ENCODE peak calls at places on chromosomes 2 and 18, in ten cellular contexts. K is H1, P is stomach, J is ovary, D is K562, L is A549, G is SK-N-SH, C is HepG2, W is upper lobe of left lung, V is suprapubic skin. Z is an unnamed sample.

GRCh38 chr2:62187246-62187645 is 8.7 kb upstream of the B3GNT2 start:
- DNase-seq in G (no peak), C (no peak), D (no peak), J (no peak), W (no peak), P (no peak), V (no peak), L (no peak), K (no peak), Z (no peak)

GRCh38 chr18:25351773-25352628 is at the start of gene ZNF521:
- DNase-seq in L (peak), J (peak), K (peak), G (peak), D (peak), W (peak), C (peak), P (peak), V (peak), Z (peak)

GRCh38 chr2:47236503-47237215 is 81.6 kb upstream of the STPG4 start:
- DNase-seq in G (no peak), L (no peak), W (no peak), K (no peak), P (no peak), V (no peak), C (no peak), D (no peak), J (no peak), Z (no peak)

GRCh38 chr18:65754121-65754520 is 3.3 kb downstream of the CDH7 start:
- DNase-seq in L (no peak), W (no peak), G (no peak), P (no peak), K (no peak), C (no peak), J (no peak), D (no peak), V (no peak), Z (no peak)

GRCh38 chr18:80252136-80252535 is 4.8 kb upstream of the PARD6G start:
- DNase-seq in K (no peak), J (no peak), L (no peak), V (no peak), P (no peak), W (no peak), D (no peak), C (no peak), G (no peak), Z (no peak)

GRCh38 chr18:57959278-57959677 is 84.7 kb upstream of the NEDD4L start:
- DNase-seq in K (no peak), L (peak), P (peak), D (peak), V (no peak), G (peak), J (no peak), C (peak), W (peak), Z (peak)

GRCh38 chr18:24115628-24116027 is 23.2 kb upstream of the CABYR start:
- DNase-seq in W (no peak), G (no peak), J (no peak), P (no peak), L (no peak), V (no peak), D (no peak), C (no peak), K (no peak), Z (no peak)

GRCh38 chr2:7649461-7650228 is 732.4 kb downstream of the RNF144A start:
- DNase-seq in L (no peak), C (no peak), G (no peak), P (no peak), J (no peak), K (no peak), D (no peak), W (no peak), V (no peak), Z (no peak)

GRCh38 chr2:240437861-240438809 is 2.7 kb downstream of the GPC1 start:
- DNase-seq in V (no peak), L (peak), D (peak), C (peak), G (peak), P (peak), J (peak), K (peak), W (peak), Z (peak)

GRCh38 chr2:206379321-206379720 is 64.0 kb upstream of the ADAM23 start:
- DNase-seq in K (no peak), P (no peak), J (no peak), C (no peak), D (no peak), G (no peak), V (no peak), L (no peak), W (no peak), Z (no peak)

GRCh38 chr2:54504866-54505265 is 48.7 kb downstream of the SPTBN1 start:
- DNase-seq in L (no peak), J (no peak), V (no peak), G (no peak), W (no peak), K (no peak), P (no peak), D (no peak), C (no peak), Z (no peak)

GRCh38 chr2:42794271-42795046 is 2.1 kb upstream of the HAAO start:
- DNase-seq in C (peak), V (no peak), D (peak), G (peak), J (peak), K (no peak), L (peak), W (no peak), P (no peak), Z (peak)

GRCh38 chr2:113211226-113212105 is 37.7 kb downstream of the PSD4 start:
- DNase-seq in W (no peak), P (no peak), K (no peak), G (no peak), L (peak), D (no peak), V (no peak), C (peak), J (no peak), Z (no peak)

GRCh38 chr2:136167721-136168470 is 49.9 kb upstream of the CXCR4 start:
- DNase-seq in V (no peak), P (no peak), K (no peak), D (no peak), J (no peak), L (no peak), G (no peak), C (no peak), W (no peak), Z (no peak)

GRCh38 chr2:44268259-44268649 is 7.0 kb upstream of the SLC3A1 start:
- DNase-seq in C (no peak), P (no peak), K (no peak), V (no peak), D (peak), J (no peak), L (peak), W (no peak), G (no peak), Z (no peak)

GRCh38 chr2:80490964-80491363 is 186.4 kb upstream of the LRRTM1 start:
- DNase-seq in G (no peak), W (no peak), L (no peak), P (no peak), D (no peak), J (no peak), V (no peak), C (no peak), K (no peak), Z (no peak)

GRCh38 chr2:210861038-210861665 is 304.8 kb downstream of the CPS1 start:
- DNase-seq in G (no peak), L (no peak), D (no peak), V (no peak), P (no peak), W (no peak), J (no peak), K (no peak), C (no peak), Z (no peak)

GRCh38 chr2:25614711-25615110 is 58.7 kb downstream of the DTNB start:
- DNase-seq in D (no peak), W (no peak), L (no peak), P (no peak), K (no peak), V (no peak), C (no peak), J (no peak), G (no peak), Z (no peak)

GRCh38 chr2:80396276-80396675 is 91.7 kb upstream of the LRRTM1 start:
- DNase-seq in P (no peak), C (no peak), K (no peak), J (no peak), D (no peak), L (no peak), V (no peak), G (no peak), W (no peak), Z (no peak)

GRCh38 chr18:57803119-57803969 is at the start of gene ATP8B1:
- DNase-seq in G (peak), L (peak), C (no peak), K (peak), W (peak), V (peak), D (peak), J (peak), P (peak), Z (peak)

GRCh38 chr2:16747706-16748105 is 82.1 kb upstream of the CYRIA start:
- DNase-seq in W (no peak), P (no peak), J (no peak), K (no peak), L (no peak), C (no peak), D (no peak), V (no peak), G (no peak), Z (no peak)

GRCh38 chr2:158718196-158718585 is 76.9 kb upstream of the DAPL1 start:
- DNase-seq in D (no peak), G (no peak), K (no peak), W (no peak), L (no peak), J (no peak), C (no peak), P (no peak), V (no peak), Z (no peak)

GRCh38 chr2:20664431-20665260 is 2.3 kb upstream of the GDF7 start:
- DNase-seq in K (no peak), W (no peak), D (no peak), J (no peak), P (no peak), L (no peak), V (no peak), G (peak), C (peak), Z (no peak)

GRCh38 chr2:121595012-121595891 is 54.0 kb downstream of the CLASP1 start:
- DNase-seq in J (no peak), W (no peak), V (no peak), C (no peak), D (peak), K (no peak), G (no peak), L (no peak), P (no peak), Z (no peak)

GRCh38 chr2:231397011-231397927 is 1.8 kb downstream of the B3GNT7 start:
- DNase-seq in W (no peak), C (no peak), K (no peak), J (no peak), D (no peak), P (no peak), V (no peak), L (no peak), G (no peak), Z (no peak)

GRCh38 chr2:73095910-73096309 is 16.8 kb downstream of the RAB11FIP5 start:
- DNase-seq in L (no peak), W (no peak), K (no peak), J (no peak), P (no peak), V (no peak), D (no peak), G (no peak), C (no peak), Z (no peak)

GRCh38 chr2:150060341-150060740 is 427.1 kb downstream of the RND3 start:
- DNase-seq in K (no peak), L (no peak), C (no peak), G (no peak), P (no peak), J (no peak), W (no peak), V (no peak), D (no peak), Z (no peak)

GRCh38 chr2:187541086-187542085 is 12.8 kb downstream of the TFPI start:
- DNase-seq in C (peak), L (peak), D (no peak), V (no peak), W (peak), G (no peak), J (no peak), K (no peak), P (no peak), Z (no peak)

DNA sequence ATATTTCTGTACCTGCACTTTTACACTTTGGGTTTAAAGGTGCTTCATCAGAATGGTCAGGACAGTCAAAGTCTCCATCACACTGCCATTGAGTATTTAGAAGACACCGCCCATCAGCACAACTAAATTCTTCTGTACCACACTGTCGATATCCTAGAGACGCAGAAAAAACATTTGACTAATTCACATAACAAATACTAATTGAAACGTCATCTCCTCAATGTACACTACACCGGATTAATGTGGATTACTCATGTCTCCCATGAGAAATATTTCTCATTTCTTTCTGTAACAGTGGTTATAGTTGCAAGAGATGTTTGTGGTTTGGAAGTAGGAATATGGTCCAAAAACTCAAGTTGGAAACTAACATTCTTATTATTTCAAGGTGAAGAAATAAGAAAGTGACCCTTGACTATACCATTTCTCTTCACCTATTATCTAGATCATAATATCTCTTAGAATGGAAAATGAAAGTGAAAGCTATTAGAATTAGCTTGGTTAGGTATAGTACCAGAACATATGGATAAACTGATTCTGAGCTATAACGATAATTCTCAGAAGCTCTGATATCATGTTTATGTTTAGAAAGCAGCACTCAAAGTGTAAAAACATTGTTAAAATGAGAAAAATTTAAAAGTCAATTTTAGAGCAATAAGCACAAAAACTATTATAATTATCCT is 1627.7 kb downstream of the LRP1B start:
- DNase-seq in P (no peak), D (no peak), J (no peak), K (no peak), C (no peak), V (no peak), L (no peak), G (no peak), W (no peak), Z (no peak)
- TF ChIP-seq EP300 in P (no peak), D (no peak), J (no peak), K (no peak), C (no peak), V (no peak), L (no peak), G (no peak), W (no peak), Z (no peak)

GRCh38 chr2:100179806-100180205 is 37.4 kb upstream of the AFF3 start:
- DNase-seq in L (no peak), C (no peak), J (no peak), V (no peak), K (no peak), G (no peak), W (no peak), P (no peak), D (no peak), Z (no peak)
- TF ChIP-seq EP300 in L (no peak), C (no peak), J (no peak), V (no peak), K (no peak), G (no peak), W (no peak), P (no peak), D (no peak), Z (no peak)

GRCh38 chr2:140667203-140667602 is 1463.6 kb downstream of the LRP1B start:
- DNase-seq in P (no peak), V (no peak), L (no peak), D (no peak), C (no peak), K (no peak), J (no peak), G (no peak), W (no peak), Z (no peak)
- TF ChIP-seq EP300 in P (no peak), V (no peak), L (no peak), D (no peak), C (no peak), K (no peak), J (no peak), G (no peak), W (no peak), Z (no peak)

DNA sequence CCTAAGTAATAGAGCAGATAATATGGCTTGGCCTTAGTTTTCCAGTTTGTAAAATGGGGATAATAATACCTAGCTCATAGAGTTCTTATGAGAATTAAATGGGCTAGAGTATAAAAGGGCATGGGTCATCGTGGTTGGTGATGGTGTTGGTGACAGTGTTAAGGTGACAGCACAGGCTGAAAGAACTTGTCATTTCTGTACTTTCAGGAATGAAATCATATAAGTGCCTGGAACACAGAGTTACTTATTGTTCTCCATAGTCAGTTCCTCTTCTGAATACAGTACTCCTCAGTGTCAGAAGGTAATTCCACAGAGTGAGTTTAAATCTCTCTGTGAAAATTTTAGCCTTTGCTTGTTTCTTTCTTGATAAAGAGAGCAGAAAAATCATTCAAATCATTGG is 42.4 kb downstream of the KIF5C start:
- DNase-seq in P (no peak), L (no peak), D (no peak), V (no peak), J (no peak), W (no peak), G (no peak), C (no peak), K (no peak), Z (no peak)
- TF ChIP-seq EP300 in P (no peak), L (no peak), D (no peak), V (no peak), J (no peak), W (no peak), G (no peak), C (no peak), K (no peak), Z (no peak)

DNA sequence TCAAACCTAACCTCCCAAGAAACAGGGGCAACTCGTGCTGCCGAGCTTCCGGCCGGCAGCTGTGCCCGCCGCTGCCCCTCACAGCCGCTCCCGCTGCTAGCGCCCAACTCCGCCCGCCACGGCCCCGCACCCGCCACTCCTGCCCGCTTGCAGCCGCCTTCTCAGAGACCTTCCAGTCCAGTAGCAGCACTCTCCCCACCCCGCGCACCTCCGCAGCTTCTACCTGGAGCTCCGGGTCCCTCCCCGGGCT is 722 bp upstream of the C2orf15 start:
- DNase-seq in V (no peak), G (no peak), K (no peak), P (no peak), C (no peak), J (no peak), L (no peak), D (no peak), W (no peak), Z (no peak)
- TF ChIP-seq EP300 in V (no peak), G (no peak), K (no peak), P (no peak), C (no peak), J (no peak), L (no peak), D (no peak), W (no peak), Z (no peak)

Z was measured in transverse colon.